ENCODE peak calls at places on chromosomes 11 and 22, in six cellular contexts. D, N, I, G, W and P are unnamed samples.

GRCh38 chr11:78219493-78220217 is 30.9 kb downstream of the USP35 start:
- DNase-seq in D (no peak), N (no peak), I (no peak), G (peak; percentile 13), W (no peak), P (no peak)

GRCh38 chr11:99505319-99505718 is 484.6 kb downstream of the CNTN5 start:
- DNase-seq in D (no peak), N (no peak), I (no peak), G (peak; percentile 52), W (no peak), P (no peak)

GRCh38 chr11:62439785-62440602 is 21.2 kb downstream of the SCGB1A1 start:
- DNase-seq in D (no peak), N (no peak), I (peak; percentile 49), G (peak; percentile 47), W (no peak), P (no peak)

GRCh38 chr11:124837491-124837856 is 27.8 kb upstream of the ROBO3 start:
- DNase-seq in D (no peak), N (peak; percentile 79), I (no peak), G (peak; percentile 91), W (no peak), P (no peak)

GRCh38 chr11:60985501-60985900 is 14.0 kb downstream of the CD6 start:
- DNase-seq in D (no peak), N (no peak), I (no peak), G (no peak), W (no peak), P (no peak)

GRCh38 chr22:45717787-45718186 is 46.2 kb downstream of the ATXN10 start:
- DNase-seq in D (no peak), N (peak; percentile 72), I (no peak), G (peak; percentile 87), W (no peak), P (no peak)

GRCh38 chr11:123065634-123066033 is 3.7 kb upstream of the HSPA8 start:
- DNase-seq in D (no peak), N (no peak), I (no peak), G (no peak), W (no peak), P (no peak)

GRCh38 chr22:19784396-19785175 is 24.0 kb downstream of the TBX1 start:
- DNase-seq in D (no peak), N (no peak), I (no peak), G (no peak), W (no peak), P (no peak)

GRCh38 chr11:108813086-108813485 is 148.2 kb downstream of the DDX10 start:
- DNase-seq in D (no peak), N (no peak), I (no peak), G (no peak), W (no peak), P (no peak)

GRCh38 chr11:6357222-6357621 is 33.1 kb upstream of the SMPD1 start:
- DNase-seq in D (no peak), N (peak; percentile 52), I (peak; percentile 70), G (peak; percentile 96), W (no peak), P (no peak)

GRCh38 chr11:83092488-83093384 is 21.0 kb upstream of the RAB30 start:
- DNase-seq in D (no peak), N (peak; percentile 30), I (no peak), G (peak; percentile 39), W (no peak), P (no peak)

GRCh38 chr11:2302280-2302843 is 549 bp downstream of the TSPAN32 start:
- DNase-seq in D (no peak), N (no peak), I (no peak), G (no peak), W (no peak), P (no peak)

GRCh38 chr22:36334838-36335603 is 52.7 kb downstream of the MYH9 start:
- DNase-seq in D (no peak), N (peak; percentile 46), I (peak; percentile 65), G (peak; percentile 88), W (no peak), P (no peak)

GRCh38 chr22:25148149-25148691 is 51.4 kb upstream of the CRYBB3 start:
- DNase-seq in D (no peak), N (no peak), I (no peak), G (no peak), W (no peak), P (no peak)

GRCh38 chr22:42933783-42934144 is 76.7 kb upstream of the ARFGAP3 start:
- DNase-seq in D (no peak), N (peak; percentile 69), I (no peak), G (peak; percentile 87), W (no peak), P (no peak)

GRCh38 chr11:126345759-126346585 is 9.5 kb upstream of the ST3GAL4 start:
- DNase-seq in D (no peak), N (no peak), I (peak; percentile 75), G (peak; percentile 69), W (no peak), P (no peak)

GRCh38 chr11:128323381-128323780 is 264.0 kb downstream of the ETS1 start:
- DNase-seq in D (no peak), N (peak; percentile 13), I (peak; percentile 26), G (peak; percentile 25), W (no peak), P (no peak)

GRCh38 chr11:88231894-88232482 is 56.7 kb upstream of the RAB38 start:
- DNase-seq in D (no peak), N (peak; percentile 38), I (no peak), G (peak; percentile 59), W (no peak), P (peak; percentile 33)

GRCh38 chr11:60785806-60786361 is 751 bp downstream of the MS4A10 start:
- DNase-seq in D (no peak), N (no peak), I (no peak), G (peak; percentile 61), W (no peak), P (no peak)

GRCh38 chr11:72067266-72067665 is 13.1 kb downstream of the NUMA1 start:
- DNase-seq in D (no peak), N (no peak), I (no peak), G (no peak), W (no peak), P (no peak)